ENCODE peak calls at places on chromosomes 6 and 20, in seven cellular contexts. One of them, this sample, is unnamed.

GRCh38 chr6:162907876-162908481 is 180.2 kb downstream of the PACRG start:
- DNase-seq in GM23338: peak; percentile 66
- DNase-seq in epithelial cell of proximal tubule: no peak
- DNase-seq in nephron progenitor cell: no peak
- DNase-seq in fibroblast of villous mesenchyme: peak; percentile 63
- DNase-seq in A549: peak; percentile 52
- DNase-seq in PC-3: peak; percentile 65
- DNase-seq in this sample: no peak

GRCh38 chr6:79536615-79536968 is 638 bp downstream of the LCA5 start:
- DNase-seq in epithelial cell of proximal tubule: no peak
- DNase-seq in PC-3: peak; percentile 20
- DNase-seq in A549: no peak
- DNase-seq in nephron progenitor cell: no peak
- DNase-seq in fibroblast of villous mesenchyme: peak; percentile 30
- DNase-seq in GM23338: no peak
- DNase-seq in this sample: no peak

GRCh38 chr6:69917834-69918233 is 51.5 kb downstream of the COL19A1 start:
- DNase-seq in PC-3: peak; percentile 73
- DNase-seq in nephron progenitor cell: no peak
- DNase-seq in GM23338: peak; percentile 6
- DNase-seq in fibroblast of villous mesenchyme: peak; percentile 21
- DNase-seq in A549: peak; percentile 7
- DNase-seq in epithelial cell of proximal tubule: peak; percentile 72
- DNase-seq in this sample: no peak

GRCh38 chr6:18457065-18457817 is 70.1 kb downstream of the RNF144B start:
- DNase-seq in fibroblast of villous mesenchyme: no peak
- DNase-seq in epithelial cell of proximal tubule: no peak
- DNase-seq in A549: no peak
- DNase-seq in PC-3: no peak
- DNase-seq in GM23338: peak; percentile 28
- DNase-seq in nephron progenitor cell: no peak
- DNase-seq in this sample: no peak

GRCh38 chr20:56359212-56360132 is 698 bp downstream of the FAM210B start:
- DNase-seq in A549: peak; percentile 48
- DNase-seq in PC-3: peak; percentile 78
- DNase-seq in fibroblast of villous mesenchyme: peak; percentile 82
- DNase-seq in epithelial cell of proximal tubule: peak; percentile 15
- DNase-seq in GM23338: peak; percentile 54
- DNase-seq in nephron progenitor cell: peak; percentile 38
- DNase-seq in this sample: no peak

GRCh38 chr6:48782230-48782629 is 671.2 kb upstream of the PTCHD4 start:
- DNase-seq in A549: no peak
- DNase-seq in PC-3: no peak
- DNase-seq in fibroblast of villous mesenchyme: no peak
- DNase-seq in nephron progenitor cell: no peak
- DNase-seq in GM23338: no peak
- DNase-seq in epithelial cell of proximal tubule: peak; percentile 13
- DNase-seq in this sample: no peak

GRCh38 chr20:19750907-19751636 is 7.0 kb upstream of the RIN2 start:
- DNase-seq in epithelial cell of proximal tubule: no peak
- DNase-seq in GM23338: no peak
- DNase-seq in fibroblast of villous mesenchyme: no peak
- DNase-seq in A549: no peak
- DNase-seq in PC-3: no peak
- DNase-seq in nephron progenitor cell: no peak
- DNase-seq in this sample: no peak

GRCh38 chr6:39018103-39018502 is 30.5 kb upstream of the GLP1R start:
- DNase-seq in nephron progenitor cell: no peak
- DNase-seq in GM23338: no peak
- DNase-seq in A549: no peak
- DNase-seq in fibroblast of villous mesenchyme: no peak
- DNase-seq in PC-3: no peak
- DNase-seq in epithelial cell of proximal tubule: no peak
- DNase-seq in this sample: no peak

GRCh38 chr6:22147983-22148797 is 148.6 kb downstream of the PRL start:
- DNase-seq in epithelial cell of proximal tubule: no peak
- DNase-seq in nephron progenitor cell: peak; percentile 15
- DNase-seq in GM23338: peak; percentile 29
- DNase-seq in PC-3: peak; percentile 54
- DNase-seq in A549: peak; percentile 27
- DNase-seq in fibroblast of villous mesenchyme: peak; percentile 60
- DNase-seq in this sample: no peak

GRCh38 chr6:41970436-41970846 is 28.8 kb upstream of the CCND3 start:
- DNase-seq in fibroblast of villous mesenchyme: peak; percentile 57
- DNase-seq in PC-3: no peak
- DNase-seq in nephron progenitor cell: no peak
- DNase-seq in epithelial cell of proximal tubule: no peak
- DNase-seq in A549: peak; percentile 65
- DNase-seq in GM23338: no peak
- DNase-seq in this sample: peak; percentile 28

GRCh38 chr20:38427655-38428023 is 7.5 kb downstream of the SNHG17 start:
- DNase-seq in nephron progenitor cell: no peak
- DNase-seq in fibroblast of villous mesenchyme: no peak
- DNase-seq in PC-3: no peak
- DNase-seq in GM23338: no peak
- DNase-seq in epithelial cell of proximal tubule: no peak
- DNase-seq in A549: no peak
- DNase-seq in this sample: no peak
- TF ChIP-seq CTCF in nephron progenitor cell: no peak
- TF ChIP-seq CTCF in fibroblast of villous mesenchyme: no peak
- TF ChIP-seq CTCF in PC-3: no peak
- TF ChIP-seq CTCF in GM23338: no peak
- TF ChIP-seq CTCF in epithelial cell of proximal tubule: no peak
- TF ChIP-seq CTCF in A549: no peak
- TF ChIP-seq CTCF in this sample: no peak

GRCh38 chr6:75934643-75935472 is 137.6 kb downstream of the IMPG1 start:
- DNase-seq in fibroblast of villous mesenchyme: peak; percentile 82
- DNase-seq in epithelial cell of proximal tubule: no peak
- DNase-seq in PC-3: peak; percentile 83
- DNase-seq in GM23338: peak; percentile 94
- DNase-seq in nephron progenitor cell: peak; percentile 57
- DNase-seq in A549: peak; percentile 53
- DNase-seq in this sample: no peak
- TF ChIP-seq CTCF in fibroblast of villous mesenchyme: peak; percentile 81
- TF ChIP-seq CTCF in epithelial cell of proximal tubule: peak; percentile 88
- TF ChIP-seq CTCF in PC-3: peak; percentile 76
- TF ChIP-seq CTCF in GM23338: peak; percentile 79
- TF ChIP-seq CTCF in nephron progenitor cell: peak; percentile 73
- TF ChIP-seq CTCF in A549: peak; percentile 64
- TF ChIP-seq CTCF in this sample: no peak

GRCh38 chr6:160734627-160735026 is 32.6 kb downstream of the PLG start:
- DNase-seq in fibroblast of villous mesenchyme: no peak
- DNase-seq in PC-3: no peak
- DNase-seq in nephron progenitor cell: no peak
- DNase-seq in epithelial cell of proximal tubule: no peak
- DNase-seq in A549: no peak
- DNase-seq in GM23338: no peak
- DNase-seq in this sample: no peak

GRCh38 chr6:160735523-160735922 is 33.5 kb downstream of the PLG start:
- DNase-seq in A549: no peak
- DNase-seq in epithelial cell of proximal tubule: no peak
- DNase-seq in PC-3: no peak
- DNase-seq in nephron progenitor cell: no peak
- DNase-seq in GM23338: no peak
- DNase-seq in fibroblast of villous mesenchyme: no peak
- DNase-seq in this sample: no peak

GRCh38 chr6:160733045-160733646 is 31.1 kb downstream of the PLG start:
- DNase-seq in A549: peak; percentile 47
- DNase-seq in GM23338: peak; percentile 82
- DNase-seq in epithelial cell of proximal tubule: no peak
- DNase-seq in nephron progenitor cell: peak; percentile 53
- DNase-seq in fibroblast of villous mesenchyme: peak; percentile 51
- DNase-seq in PC-3: peak; percentile 68
- DNase-seq in this sample: no peak

GRCh38 chr6:160730911-160731310 is 28.9 kb downstream of the PLG start:
- DNase-seq in PC-3: peak; percentile 25
- DNase-seq in epithelial cell of proximal tubule: no peak
- DNase-seq in A549: peak; percentile 10
- DNase-seq in nephron progenitor cell: peak; percentile 35
- DNase-seq in fibroblast of villous mesenchyme: no peak
- DNase-seq in GM23338: peak; percentile 74
- DNase-seq in this sample: no peak
- TF ChIP-seq CTCF in PC-3: peak; percentile 32
- TF ChIP-seq CTCF in epithelial cell of proximal tubule: peak; percentile 11
- TF ChIP-seq CTCF in A549: no peak
- TF ChIP-seq CTCF in nephron progenitor cell: peak; percentile 44
- TF ChIP-seq CTCF in fibroblast of villous mesenchyme: no peak
- TF ChIP-seq CTCF in GM23338: peak; percentile 47
- TF ChIP-seq CTCF in this sample: no peak

GRCh38 chr6:141313986-141314385 is 818.7 kb upstream of the GJE1 start:
- DNase-seq in GM23338: no peak
- DNase-seq in A549: no peak
- DNase-seq in fibroblast of villous mesenchyme: no peak
- DNase-seq in nephron progenitor cell: no peak
- DNase-seq in epithelial cell of proximal tubule: no peak
- DNase-seq in PC-3: no peak
- DNase-seq in this sample: no peak

GRCh38 chr6:141303907-141304306 is 828.8 kb upstream of the GJE1 start:
- DNase-seq in nephron progenitor cell: no peak
- DNase-seq in PC-3: no peak
- DNase-seq in epithelial cell of proximal tubule: no peak
- DNase-seq in GM23338: no peak
- DNase-seq in fibroblast of villous mesenchyme: no peak
- DNase-seq in A549: no peak
- DNase-seq in this sample: no peak

GRCh38 chr6:141307309-141307998 is 825.3 kb upstream of the GJE1 start:
- DNase-seq in PC-3: no peak
- DNase-seq in GM23338: no peak
- DNase-seq in A549: no peak
- DNase-seq in fibroblast of villous mesenchyme: no peak
- DNase-seq in nephron progenitor cell: no peak
- DNase-seq in epithelial cell of proximal tubule: no peak
- DNase-seq in this sample: no peak

GRCh38 chr6:141309295-141309694 is 823.4 kb upstream of the GJE1 start:
- DNase-seq in GM23338: peak; percentile 43
- DNase-seq in PC-3: peak; percentile 23
- DNase-seq in nephron progenitor cell: no peak
- DNase-seq in epithelial cell of proximal tubule: no peak
- DNase-seq in fibroblast of villous mesenchyme: peak; percentile 9
- DNase-seq in A549: no peak
- DNase-seq in this sample: no peak
- TF ChIP-seq CTCF in GM23338: peak; percentile 41
- TF ChIP-seq CTCF in PC-3: no peak
- TF ChIP-seq CTCF in nephron progenitor cell: no peak
- TF ChIP-seq CTCF in epithelial cell of proximal tubule: no peak
- TF ChIP-seq CTCF in fibroblast of villous mesenchyme: peak; percentile 21
- TF ChIP-seq CTCF in A549: no peak
- TF ChIP-seq CTCF in this sample: no peak